ENCODE peak calls at places on chromosomes 6 and 20, in ten cellular contexts. D, G, L, N, H, O, S, T, P and B are unnamed samples.

GRCh38 chr6:121868191-121868590 is 432.7 kb downstream of the GJA1 start:
- DNase-seq in D (no peak), G (no peak), L (no peak), N (no peak), H (no peak), O (no peak), S (no peak), T (peak), P (no peak), B (no peak)

GRCh38 chr20:36105731-36106226 is 48.8 kb upstream of the EPB41L1 start:
- DNase-seq in D (no peak), G (peak), L (no peak), N (no peak), H (no peak), O (no peak), S (peak), T (no peak), P (no peak), B (peak)

GRCh38 chr6:56852611-56853010 is 102.3 kb upstream of the BEND6 start:
- DNase-seq in D (no peak), G (peak), L (no peak), N (no peak), H (no peak), O (no peak), S (no peak), T (no peak), P (no peak), B (no peak)

GRCh38 chr20:41671143-41671542 is 53.0 kb upstream of the CHD6 start:
- DNase-seq in D (no peak), G (no peak), L (no peak), N (no peak), H (no peak), O (no peak), S (no peak), T (no peak), P (no peak), B (no peak)

GRCh38 chr6:3801960-3802359 is 47.2 kb upstream of the FAM50B start:
- DNase-seq in D (no peak), G (no peak), L (no peak), N (no peak), H (no peak), O (no peak), S (no peak), T (no peak), P (no peak), B (no peak)

GRCh38 chr6:66897576-66897975 is 1190.5 kb upstream of the EYS start:
- DNase-seq in D (peak), G (no peak), L (no peak), N (no peak), H (peak), O (no peak), S (peak), T (peak), P (peak), B (no peak)

GRCh38 chr6:75317503-75318206 is 33.1 kb upstream of the TMEM30A start:
- DNase-seq in D (no peak), G (peak), L (no peak), N (no peak), H (peak), O (no peak), S (peak), T (peak), P (peak), B (no peak)

GRCh38 chr20:9258891-9259290 is 190.0 kb downstream of the PLCB4 start:
- DNase-seq in D (no peak), G (no peak), L (no peak), N (no peak), H (no peak), O (no peak), S (no peak), T (no peak), P (no peak), B (no peak)

GRCh38 chr20:38547288-38547825 is 33.6 kb upstream of the ADIG start:
- DNase-seq in D (no peak), G (no peak), L (no peak), N (no peak), H (no peak), O (no peak), S (no peak), T (no peak), P (no peak), B (no peak)